ENCODE peak calls at places on chromosomes 11 and 22, in four cellular contexts. M is activated CD4-positive, alpha-beta T cell treated with anti-CD3 and anti-CD28 coated beads, Interleukin-2, amount 50 U/mL, for 1 hour; W is HFF-Myc; O is Kasumi-1. K is an unnamed sample.

GRCh38 chr11:890794-891600 is 19.6 kb downstream of the CHID1 start:
- DNase-seq in M (no peak), W (no peak), O (no peak), K (no peak)

GRCh38 chr22:24066872-24067271 is 55.8 kb downstream of the CABIN1 start:
- DNase-seq in W (no peak), O (no peak), M (no peak), K (no peak)

GRCh38 chr11:74268451-74268850 is 43.0 kb downstream of the P4HA3 start:
- DNase-seq in M (no peak), W (no peak), O (no peak), K (no peak)

GRCh38 chr22:23756891-23757290 is 2.7 kb upstream of the VPREB3 start:
- DNase-seq in M (no peak), O (no peak), W (no peak), K (no peak)

GRCh38 chr11:79663012-79663411 is 222.2 kb upstream of the TENM4 start:
- DNase-seq in M (no peak), O (no peak), W (no peak), K (no peak)

GRCh38 chr11:35131094-35131493 is 7.9 kb upstream of the CD44 start:
- DNase-seq in M (no peak), W (no peak), O (no peak), K (no peak)

GRCh38 chr11:72641900-72642814 is 32.1 kb downstream of the PDE2A start:
- DNase-seq in O (peak), W (no peak), M (no peak), K (peak)

GRCh38 chr11:59753650-59754493 is 1.3 kb upstream of the STX3 start:
- DNase-seq in W (peak), O (peak), M (peak), K (peak)

GRCh38 chr22:40281717-40282116 is 64.6 kb upstream of the ADSL start:
- DNase-seq in O (no peak), W (no peak), M (no peak), K (no peak)

GRCh38 chr11:92605667-92606066 is 363.8 kb upstream of the MTNR1B start:
- DNase-seq in W (no peak), M (no peak), O (no peak), K (no peak)

GRCh38 chr22:45918455-45919370 is 58.2 kb downstream of the WNT7B start:
- DNase-seq in M (no peak), O (peak), W (no peak), K (no peak)

GRCh38 chr22:37801946-37802309 is 5.8 kb upstream of the GCAT start:
- DNase-seq in O (peak), M (no peak), W (no peak), K (no peak)

GRCh38 chr11:85759915-85760314 is 51.0 kb downstream of the SYTL2 start:
- DNase-seq in W (peak), M (no peak), O (no peak), K (peak)

GRCh38 chr11:9264381-9265210 is 554 bp downstream of the DENND5A start:
- DNase-seq in M (peak), O (peak), W (no peak), K (peak)

GRCh38 chr11:68047437-68048290 is 8.8 kb downstream of the TCIRG1 start:
- DNase-seq in O (no peak), M (no peak), W (no peak), K (no peak)

GRCh38 chr11:58243954-58244353 is 15.2 kb upstream of the OR10Q1 start:
- DNase-seq in O (no peak), W (no peak), M (no peak), K (no peak)

GRCh38 chr11:125514336-125515101 is 18.5 kb upstream of the FEZ1 start:
- DNase-seq in M (peak), W (no peak), O (peak), K (no peak)

GRCh38 chr22:37777122-37777687 is 30.5 kb upstream of the GCAT start:
- DNase-seq in M (no peak), O (peak), W (peak), K (peak)

GRCh38 chr11:8289426-8290047 is 25.9 kb upstream of the LMO1 start:
- DNase-seq in O (no peak), W (no peak), M (no peak), K (no peak)

GRCh38 chr11:96357794-96358193 is 14.8 kb upstream of the MAML2 start:
- DNase-seq in M (no peak), W (no peak), O (no peak), K (no peak)

GRCh38 chr22:44090571-44090905 is 66.4 kb downstream of the PARVB start:
- DNase-seq in M (no peak), O (no peak), W (no peak), K (no peak)

GRCh38 chr11:45252134-45252856 is 33.8 kb downstream of the SYT13 start:
- DNase-seq in O (peak), M (no peak), W (no peak), K (peak)

K was measured in GM03348.